ENCODE peak calls at places on chromosome 10, in nine cellular contexts. X is lower lobe of right lung; W is right atrium auricular region; L is cardiac muscle cell; J is A549; Y is CD8-positive, alpha-beta T cell; N is lung; Q is colonic mucosa; C is PC-9. Z is an unnamed sample.

GRCh38 chr10:27822286-27822685 is 76.7 kb upstream of the MKX start:
- DNase-seq in X (no peak), W (no peak), L (no peak), J (no peak), Y (no peak), N (no peak), Q (no peak), C (no peak), Z (no peak)

GRCh38 chr10:123007558-123008378 is 827 bp downstream of the IKZF5 start:
- DNase-seq in X (peak; percentile 50), W (no peak), L (peak; percentile 64), J (peak; percentile 72), Y (peak; percentile 26), N (peak; percentile 53), Q (peak; percentile 63), C (peak; percentile 3), Z (no peak)

GRCh38 chr10:114905450-114905849 is 32.5 kb upstream of the TRUB1 start:
- DNase-seq in X (no peak), W (no peak), L (no peak), J (peak; percentile 50), Y (no peak), N (no peak), Q (no peak), C (no peak), Z (no peak)

GRCh38 chr10:33005322-33006282 is 47.6 kb upstream of the ITGB1 start:
- DNase-seq in X (peak; percentile 88), W (peak; percentile 86), L (peak; percentile 62), J (peak; percentile 71), Y (no peak), N (peak; percentile 83), Q (peak; percentile 67), C (peak; percentile 92), Z (peak; percentile 40)

GRCh38 chr10:11208908-11209809 is 191.5 kb downstream of the CELF2 start:
- DNase-seq in X (no peak), W (peak; percentile 52), L (no peak), J (no peak), Y (no peak), N (no peak), Q (no peak), C (no peak), Z (no peak)

GRCh38 chr10:102691701-102692100 is 22.5 kb downstream of the ARL3 start:
- DNase-seq in X (no peak), W (peak; percentile 43), L (no peak), J (no peak), Y (no peak), N (no peak), Q (no peak), C (no peak), Z (no peak)

GRCh38 chr10:30550967-30551815 is 78.4 kb downstream of the LYZL2 start:
- DNase-seq in X (no peak), W (no peak), L (no peak), J (no peak), Y (no peak), N (no peak), Q (no peak), C (no peak), Z (no peak)

GRCh38 chr10:42941245-42941644 is 135.6 kb upstream of the RET start:
- DNase-seq in X (no peak), W (no peak), L (no peak), J (no peak), Y (no peak), N (peak; percentile 19), Q (no peak), C (no peak), Z (no peak)

GRCh38 chr10:91271886-91272285 is 51.4 kb downstream of the PCGF5 start:
- DNase-seq in X (no peak), W (no peak), L (no peak), J (no peak), Y (no peak), N (no peak), Q (no peak), C (no peak), Z (no peak)

GRCh38 chr10:43710772-43711471 is 62.2 kb upstream of the ZNF32 start:
- DNase-seq in X (no peak), W (peak; percentile 26), L (no peak), J (no peak), Y (no peak), N (no peak), Q (no peak), C (no peak), Z (no peak)

GRCh38 chr10:77442790-77443189 is 194.8 kb downstream of the KCNMA1 start:
- DNase-seq in X (no peak), W (no peak), L (no peak), J (no peak), Y (no peak), N (no peak), Q (no peak), C (no peak), Z (no peak)

GRCh38 chr10:29245476-29245875 is 43.4 kb upstream of the LYZL1 start:
- DNase-seq in X (no peak), W (no peak), L (no peak), J (no peak), Y (no peak), N (no peak), Q (no peak), C (no peak), Z (no peak)

GRCh38 chr10:105682911-105683310 is 1041.8 kb downstream of the SORCS3 start:
- DNase-seq in X (no peak), W (no peak), L (no peak), J (no peak), Y (no peak), N (no peak), Q (no peak), C (no peak), Z (no peak)

GRCh38 chr10:110803830-110804338 is 67.8 kb upstream of the PDCD4 start:
- DNase-seq in X (no peak), W (no peak), L (peak; percentile 53), J (peak; percentile 49), Y (peak; percentile 22), N (no peak), Q (peak; percentile 79), C (no peak), Z (no peak)

GRCh38 chr10:11443468-11444147 is 167.8 kb downstream of the USP6NL start:
- DNase-seq in X (no peak), W (no peak), L (no peak), J (no peak), Y (no peak), N (no peak), Q (no peak), C (no peak), Z (no peak)

GRCh38 chr10:121503587-121504051 is 94.6 kb downstream of the FGFR2 start:
- DNase-seq in X (no peak), W (no peak), L (no peak), J (no peak), Y (no peak), N (no peak), Q (no peak), C (no peak), Z (no peak)
- H3K27ac ChIP-seq in X (no peak overlapping the region), W (no peak overlapping the region), L (no peak overlapping the region), J (no peak overlapping the region), Y (no peak overlapping the region), N (no peak overlapping the region), Q (no peak overlapping the region), C (no peak overlapping the region), Z (no peak overlapping the region)

DNA sequence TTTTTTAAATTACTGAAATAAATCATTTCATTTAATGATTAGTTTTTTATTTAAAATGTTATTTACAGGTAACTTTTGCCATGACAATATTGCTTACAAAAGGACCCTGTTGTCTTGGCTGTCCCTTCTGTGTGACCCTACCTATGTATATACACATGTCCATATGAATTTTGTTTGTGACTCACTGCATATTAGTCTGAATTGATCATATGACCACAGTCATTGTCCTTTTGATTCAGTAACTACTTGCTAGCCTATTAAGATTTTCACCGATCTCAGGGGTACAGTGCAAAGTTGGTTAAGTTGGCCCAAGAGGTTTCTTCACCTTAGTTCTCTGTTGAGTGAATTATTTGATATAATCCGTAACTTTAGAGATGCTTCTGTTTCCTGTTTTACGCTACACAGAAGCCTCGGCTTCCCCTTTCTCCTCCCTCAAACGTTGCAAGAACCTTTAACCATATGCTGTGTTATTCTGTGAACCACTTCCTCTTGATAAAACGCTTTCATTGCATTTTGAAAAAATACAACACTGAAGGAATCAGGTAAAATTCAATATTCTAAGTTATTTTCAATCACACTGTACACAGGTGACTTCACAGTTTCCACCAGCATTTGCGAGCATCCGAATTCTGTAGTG is 43.9 kb downstream of the APBB1IP start:
- DNase-seq in X (no peak), W (no peak), L (no peak), J (no peak), Y (no peak), N (no peak), Q (no peak), C (no peak), Z (no peak)
- H3K4me3 ChIP-seq in X (no peak overlapping the region), W (no peak overlapping the region), L (no peak overlapping the region), J (no peak overlapping the region), Y (no peak overlapping the region), N (no peak overlapping the region), Q (no peak overlapping the region), C (no peak overlapping the region), Z (no peak overlapping the region)

DNA sequence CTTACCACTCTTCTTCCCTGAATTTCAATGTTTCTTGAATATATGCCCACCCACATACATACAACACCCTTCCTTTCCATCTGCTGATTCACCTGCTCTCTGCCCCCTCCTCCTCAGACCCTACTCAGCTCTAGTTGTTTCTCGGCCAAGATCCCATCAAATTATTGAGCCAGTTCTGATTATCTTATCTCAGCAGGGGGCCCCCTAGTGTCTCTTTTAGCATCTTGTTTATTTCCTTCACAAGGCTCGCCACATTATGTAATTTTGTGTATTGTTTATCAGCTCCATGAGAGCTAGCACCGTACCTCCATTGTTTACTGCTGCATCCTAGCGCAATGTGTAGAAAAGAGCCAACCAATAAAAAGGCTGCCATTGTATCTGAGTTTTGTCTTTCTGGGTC is 71.9 kb downstream of the FAM13C start:
- DNase-seq in X (no peak), W (no peak), L (no peak), J (no peak), Y (no peak), N (no peak), Q (no peak), C (no peak), Z (no peak)
- TF ChIP-seq CTCF in X (no peak), W (no peak), L (no peak), J (no peak), Y (no peak), N (no peak), Q (no peak), C (no peak), Z (no peak)

GRCh38 chr10:125149278-125150047 is 10.9 kb downstream of the CTBP2 start:
- DNase-seq in X (peak; percentile 63), W (peak; percentile 87), L (no peak), J (peak; percentile 53), Y (no peak), N (no peak), Q (peak; percentile 91), C (no peak), Z (peak; percentile 75)

GRCh38 chr10:125146791-125147604 is 13.4 kb downstream of the CTBP2 start:
- DNase-seq in X (no peak), W (no peak), L (no peak), J (no peak), Y (no peak), N (no peak), Q (peak; percentile 45), C (no peak), Z (no peak)

GRCh38 chr10:125148021-125148439 is 12.3 kb downstream of the CTBP2 start:
- DNase-seq in X (no peak), W (peak; percentile 75), L (peak; percentile 54), J (no peak), Y (no peak), N (no peak), Q (peak; percentile 51), C (no peak), Z (no peak)

GRCh38 chr10:125151170-125151823 is 9.1 kb downstream of the CTBP2 start:
- DNase-seq in X (peak; percentile 51), W (no peak), L (no peak), J (no peak), Y (no peak), N (no peak), Q (no peak), C (no peak), Z (no peak)

GRCh38 chr10:125148576-125148975 is 11.8 kb downstream of the CTBP2 start:
- DNase-seq in X (no peak), W (no peak), L (no peak), J (no peak), Y (no peak), N (no peak), Q (no peak), C (no peak), Z (no peak)
- H3K27ac ChIP-seq in X (peak overlapping the region; percentile 63), W (peak overlapping the region; percentile 49), L (no peak overlapping the region), J (peak overlapping the region; percentile 67), Y (no peak overlapping the region), N (peak overlapping the region; percentile 2), Q (peak overlapping the region; percentile 97), C (no peak overlapping the region), Z (peak overlapping the region; percentile 85)